ENCODE peak calls at places on chromosomes 11 and 22, in nine cellular contexts. One of them, this sample, is unnamed.

GRCh38 chr22:27801197-27801615 is 350 bp downstream of the MN1 start:
- DNase-seq in IMR-90: peak; percentile 41
- DNase-seq in A673: peak; percentile 64
- DNase-seq in CD4-positive, alpha-beta T cell: no peak
- DNase-seq in cardiac muscle cell: peak; percentile 54
- DNase-seq in lower lobe of right lung: no peak
- DNase-seq in HCT116: no peak
- DNase-seq in thoracic aorta: no peak
- DNase-seq in pancreas: peak; percentile 31
- DNase-seq in this sample: no peak

GRCh38 chr22:33110562-33111163 is 52.5 kb upstream of the SYN3 start:
- DNase-seq in IMR-90: no peak
- DNase-seq in A673: no peak
- DNase-seq in CD4-positive, alpha-beta T cell: no peak
- DNase-seq in cardiac muscle cell: no peak
- DNase-seq in lower lobe of right lung: no peak
- DNase-seq in HCT116: no peak
- DNase-seq in thoracic aorta: no peak
- DNase-seq in pancreas: no peak
- DNase-seq in this sample: no peak

GRCh38 chr22:30813936-30814335 is 119.3 kb downstream of the OSBP2 start:
- DNase-seq in IMR-90: no peak
- DNase-seq in A673: no peak
- DNase-seq in CD4-positive, alpha-beta T cell: no peak
- DNase-seq in cardiac muscle cell: no peak
- DNase-seq in lower lobe of right lung: no peak
- DNase-seq in HCT116: no peak
- DNase-seq in thoracic aorta: no peak
- DNase-seq in pancreas: no peak
- DNase-seq in this sample: no peak

GRCh38 chr11:95450547-95451123 is 219.6 kb upstream of the SESN3 start:
- DNase-seq in IMR-90: peak; percentile 31
- DNase-seq in A673: no peak
- DNase-seq in CD4-positive, alpha-beta T cell: no peak
- DNase-seq in cardiac muscle cell: peak; percentile 89
- DNase-seq in lower lobe of right lung: no peak
- DNase-seq in HCT116: no peak
- DNase-seq in thoracic aorta: no peak
- DNase-seq in pancreas: no peak
- DNase-seq in this sample: no peak

GRCh38 chr11:96211433-96211832 is 131.6 kb downstream of the MAML2 start:
- DNase-seq in IMR-90: no peak
- DNase-seq in A673: no peak
- DNase-seq in CD4-positive, alpha-beta T cell: no peak
- DNase-seq in cardiac muscle cell: no peak
- DNase-seq in lower lobe of right lung: no peak
- DNase-seq in HCT116: no peak
- DNase-seq in thoracic aorta: no peak
- DNase-seq in pancreas: no peak
- DNase-seq in this sample: no peak

GRCh38 chr11:84524422-84525051 is 1102.6 kb downstream of the DLG2 start:
- DNase-seq in IMR-90: peak; percentile 25
- DNase-seq in A673: peak; percentile 50
- DNase-seq in CD4-positive, alpha-beta T cell: no peak
- DNase-seq in cardiac muscle cell: peak; percentile 55
- DNase-seq in lower lobe of right lung: no peak
- DNase-seq in HCT116: no peak
- DNase-seq in thoracic aorta: no peak
- DNase-seq in pancreas: no peak
- DNase-seq in this sample: no peak

GRCh38 chr11:116426761-116427160 is 346.0 kb downstream of the BUD13 start:
- DNase-seq in IMR-90: no peak
- DNase-seq in A673: no peak
- DNase-seq in CD4-positive, alpha-beta T cell: no peak
- DNase-seq in cardiac muscle cell: no peak
- DNase-seq in lower lobe of right lung: no peak
- DNase-seq in HCT116: no peak
- DNase-seq in thoracic aorta: no peak
- DNase-seq in pancreas: no peak
- DNase-seq in this sample: no peak

GRCh38 chr11:67117667-67118058 is 1.4 kb upstream of the KDM2A start:
- DNase-seq in IMR-90: no peak
- DNase-seq in A673: peak; percentile 22
- DNase-seq in CD4-positive, alpha-beta T cell: peak; percentile 17
- DNase-seq in cardiac muscle cell: peak; percentile 52
- DNase-seq in lower lobe of right lung: peak; percentile 67
- DNase-seq in HCT116: no peak
- DNase-seq in thoracic aorta: no peak
- DNase-seq in pancreas: peak; percentile 28
- DNase-seq in this sample: peak; percentile 54

GRCh38 chr11:111986589-111986988 is 38.6 kb upstream of the DLAT start:
- DNase-seq in IMR-90: no peak
- DNase-seq in A673: no peak
- DNase-seq in CD4-positive, alpha-beta T cell: no peak
- DNase-seq in cardiac muscle cell: no peak
- DNase-seq in lower lobe of right lung: no peak
- DNase-seq in HCT116: no peak
- DNase-seq in thoracic aorta: no peak
- DNase-seq in pancreas: no peak
- DNase-seq in this sample: no peak

GRCh38 chr11:130510407-130511006 is 62.1 kb downstream of the ADAMTS15 start:
- DNase-seq in IMR-90: peak; percentile 83
- DNase-seq in A673: no peak
- DNase-seq in CD4-positive, alpha-beta T cell: no peak
- DNase-seq in cardiac muscle cell: peak; percentile 68
- DNase-seq in lower lobe of right lung: no peak
- DNase-seq in HCT116: no peak
- DNase-seq in thoracic aorta: no peak
- DNase-seq in pancreas: no peak
- DNase-seq in this sample: no peak

GRCh38 chr11:130511765-130512164 is 63.3 kb downstream of the ADAMTS15 start:
- DNase-seq in IMR-90: peak; percentile 29
- DNase-seq in A673: no peak
- DNase-seq in CD4-positive, alpha-beta T cell: no peak
- DNase-seq in cardiac muscle cell: no peak
- DNase-seq in lower lobe of right lung: no peak
- DNase-seq in HCT116: no peak
- DNase-seq in thoracic aorta: no peak
- DNase-seq in pancreas: no peak
- DNase-seq in this sample: no peak

GRCh38 chr11:130512662-130513061 is 64.2 kb downstream of the ADAMTS15 start:
- DNase-seq in IMR-90: no peak
- DNase-seq in A673: no peak
- DNase-seq in CD4-positive, alpha-beta T cell: no peak
- DNase-seq in cardiac muscle cell: no peak
- DNase-seq in lower lobe of right lung: no peak
- DNase-seq in HCT116: no peak
- DNase-seq in thoracic aorta: no peak
- DNase-seq in pancreas: no peak
- DNase-seq in this sample: no peak

GRCh38 chr11:130508913-130509312 is 60.5 kb downstream of the ADAMTS15 start:
- DNase-seq in IMR-90: no peak
- DNase-seq in A673: no peak
- DNase-seq in CD4-positive, alpha-beta T cell: no peak
- DNase-seq in cardiac muscle cell: no peak
- DNase-seq in lower lobe of right lung: no peak
- DNase-seq in HCT116: no peak
- DNase-seq in thoracic aorta: no peak
- DNase-seq in pancreas: no peak
- DNase-seq in this sample: no peak

DNA sequence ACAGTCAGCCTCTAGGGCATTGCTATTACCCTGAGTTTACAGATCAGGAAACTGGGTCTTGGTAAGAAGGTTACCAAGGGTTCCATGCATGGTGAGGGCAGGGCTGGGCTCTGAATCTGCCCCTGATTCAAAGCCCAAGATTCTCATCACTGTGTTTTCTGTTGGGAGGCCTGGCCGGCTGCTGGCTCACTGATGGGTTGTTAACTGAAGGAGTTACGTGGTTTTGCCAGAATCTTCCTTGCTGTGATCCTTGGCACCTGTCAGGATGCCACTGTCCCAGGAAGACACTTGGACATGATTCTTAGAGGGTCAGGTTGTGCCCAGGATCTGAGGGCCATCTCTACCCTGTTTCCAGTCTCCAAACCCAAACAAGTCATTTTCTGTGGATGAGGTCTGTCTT is 61.5 kb downstream of the ADAMTS15 start:
- DNase-seq in IMR-90: no peak
- DNase-seq in A673: no peak
- DNase-seq in CD4-positive, alpha-beta T cell: no peak
- DNase-seq in cardiac muscle cell: no peak
- DNase-seq in lower lobe of right lung: no peak
- DNase-seq in HCT116: no peak
- DNase-seq in thoracic aorta: no peak
- DNase-seq in pancreas: no peak
- DNase-seq in this sample: no peak
- H3K27ac ChIP-seq in IMR-90: peak overlapping the region; percentile 71
- H3K27ac ChIP-seq in A673: no peak overlapping the region
- H3K27ac ChIP-seq in CD4-positive, alpha-beta T cell: no peak overlapping the region
- H3K27ac ChIP-seq in cardiac muscle cell: no peak overlapping the region
- H3K27ac ChIP-seq in lower lobe of right lung: peak overlapping the region; percentile 26
- H3K27ac ChIP-seq in HCT116: no peak overlapping the region
- H3K27ac ChIP-seq in thoracic aorta: peak overlapping the region; percentile 73
- H3K27ac ChIP-seq in pancreas: no peak overlapping the region
- H3K27ac ChIP-seq in this sample: no peak overlapping the region

DNA sequence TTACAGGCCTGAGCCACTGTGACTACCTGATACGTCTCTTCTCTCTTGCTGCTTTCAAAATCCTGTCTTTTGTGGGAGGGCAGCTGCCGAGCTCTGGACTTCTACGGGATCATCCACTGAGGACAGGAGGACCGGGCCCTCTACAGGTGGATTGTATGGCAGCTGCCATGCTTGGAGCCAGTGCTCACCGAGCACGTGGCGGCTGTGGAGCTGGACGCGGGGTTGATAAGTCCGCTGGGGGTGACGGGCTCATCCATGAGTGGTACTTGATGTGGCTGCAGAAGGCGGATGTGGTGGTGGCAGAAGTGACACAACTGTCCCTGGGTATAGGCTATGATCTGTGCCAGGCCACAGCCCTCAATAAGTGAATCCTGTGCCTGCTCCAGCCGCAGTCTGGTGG is 1.8 kb upstream of the CYP2D6 start:
- DNase-seq in IMR-90: no peak
- DNase-seq in A673: no peak
- DNase-seq in CD4-positive, alpha-beta T cell: no peak
- DNase-seq in cardiac muscle cell: no peak
- DNase-seq in lower lobe of right lung: no peak
- DNase-seq in HCT116: no peak
- DNase-seq in thoracic aorta: no peak
- DNase-seq in pancreas: no peak
- DNase-seq in this sample: no peak
- TF ChIP-seq CTCF in IMR-90: no peak
- TF ChIP-seq CTCF in A673: no peak
- TF ChIP-seq CTCF in CD4-positive, alpha-beta T cell: no peak
- TF ChIP-seq CTCF in cardiac muscle cell: no peak
- TF ChIP-seq CTCF in lower lobe of right lung: no peak
- TF ChIP-seq CTCF in HCT116: no peak
- TF ChIP-seq CTCF in thoracic aorta: no peak
- TF ChIP-seq CTCF in pancreas: no peak
- TF ChIP-seq CTCF in this sample: no peak

GRCh38 chr11:128749986-128750385 is 56.1 kb downstream of the FLI1 start:
- DNase-seq in IMR-90: no peak
- DNase-seq in A673: peak; percentile 25
- DNase-seq in CD4-positive, alpha-beta T cell: no peak
- DNase-seq in cardiac muscle cell: no peak
- DNase-seq in lower lobe of right lung: no peak
- DNase-seq in HCT116: no peak
- DNase-seq in thoracic aorta: no peak
- DNase-seq in pancreas: no peak
- DNase-seq in this sample: no peak
- H3K27ac ChIP-seq in IMR-90: no peak overlapping the region
- H3K27ac ChIP-seq in A673: no peak overlapping the region
- H3K27ac ChIP-seq in CD4-positive, alpha-beta T cell: no peak overlapping the region
- H3K27ac ChIP-seq in cardiac muscle cell: no peak overlapping the region
- H3K27ac ChIP-seq in lower lobe of right lung: no peak overlapping the region
- H3K27ac ChIP-seq in HCT116: no peak overlapping the region
- H3K27ac ChIP-seq in thoracic aorta: no peak overlapping the region
- H3K27ac ChIP-seq in pancreas: no peak overlapping the region
- H3K27ac ChIP-seq in this sample: no peak overlapping the region

GRCh38 chr11:46277623-46278386 is at the start of gene CREB3L1:
- DNase-seq in IMR-90: no peak
- DNase-seq in A673: peak; percentile 46
- DNase-seq in CD4-positive, alpha-beta T cell: no peak
- DNase-seq in cardiac muscle cell: peak; percentile 37
- DNase-seq in lower lobe of right lung: peak; percentile 70
- DNase-seq in HCT116: no peak
- DNase-seq in thoracic aorta: no peak
- DNase-seq in pancreas: peak; percentile 58
- DNase-seq in this sample: no peak

GRCh38 chr11:46279393-46280099 is 2.1 kb downstream of the CREB3L1 start:
- DNase-seq in IMR-90: peak; percentile 80
- DNase-seq in A673: peak; percentile 81
- DNase-seq in CD4-positive, alpha-beta T cell: no peak
- DNase-seq in cardiac muscle cell: peak; percentile 85
- DNase-seq in lower lobe of right lung: no peak
- DNase-seq in HCT116: no peak
- DNase-seq in thoracic aorta: no peak
- DNase-seq in pancreas: peak; percentile 52
- DNase-seq in this sample: no peak

GRCh38 chr11:46277313-46277622 is 194 bp upstream of the CREB3L1 start:
- DNase-seq in IMR-90: peak; percentile 62
- DNase-seq in A673: peak; percentile 94
- DNase-seq in CD4-positive, alpha-beta T cell: no peak
- DNase-seq in cardiac muscle cell: peak; percentile 71
- DNase-seq in lower lobe of right lung: no peak
- DNase-seq in HCT116: no peak
- DNase-seq in thoracic aorta: no peak
- DNase-seq in pancreas: peak; percentile 85
- DNase-seq in this sample: no peak

GRCh38 chr11:46275964-46276641 is 1.4 kb upstream of the CREB3L1 start:
- DNase-seq in IMR-90: no peak
- DNase-seq in A673: no peak
- DNase-seq in CD4-positive, alpha-beta T cell: no peak
- DNase-seq in cardiac muscle cell: no peak
- DNase-seq in lower lobe of right lung: peak; percentile 73
- DNase-seq in HCT116: no peak
- DNase-seq in thoracic aorta: no peak
- DNase-seq in pancreas: peak; percentile 84
- DNase-seq in this sample: no peak

DNA sequence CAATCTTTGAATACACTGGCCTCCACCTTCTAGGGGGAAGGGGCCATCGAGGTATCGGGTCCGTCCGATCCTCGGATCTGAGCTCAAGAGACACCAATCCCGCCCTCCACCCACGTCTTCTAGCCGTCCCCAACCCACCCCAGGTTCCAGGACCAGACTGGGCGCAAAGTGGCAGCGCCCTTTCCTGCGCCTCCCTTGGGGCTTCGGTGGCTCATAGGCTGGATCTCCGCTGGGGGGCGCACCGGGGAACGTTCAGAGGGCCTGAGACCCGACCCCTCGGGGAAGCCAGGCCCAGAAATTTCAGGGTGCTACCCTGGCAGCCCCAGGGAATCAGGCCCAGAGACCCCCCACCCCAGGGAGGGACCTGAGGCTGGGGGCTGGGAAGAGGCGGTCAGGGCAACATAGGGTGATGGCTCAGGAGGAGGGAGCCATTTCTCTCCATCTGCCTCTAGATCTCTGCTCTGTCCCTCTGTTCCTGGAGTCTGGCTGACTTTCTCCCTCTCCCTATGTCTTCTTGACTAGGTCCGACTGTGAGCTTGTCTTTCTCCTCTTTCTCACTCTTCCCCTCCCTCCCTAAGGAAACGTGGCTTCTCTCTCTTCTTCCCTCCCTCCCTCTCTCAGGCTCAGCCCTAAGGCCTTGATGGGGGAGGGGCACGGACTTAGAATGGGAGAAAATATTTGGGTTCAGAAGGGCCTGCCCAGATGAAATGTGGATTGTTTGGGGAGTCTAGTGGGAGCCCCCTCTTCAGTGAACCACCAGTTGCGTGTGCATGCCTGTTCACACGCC is 1.1 kb downstream of the CREB3L1 start:
- DNase-seq in IMR-90: peak; percentile 59
- DNase-seq in A673: peak; percentile 72
- DNase-seq in CD4-positive, alpha-beta T cell: no peak
- DNase-seq in cardiac muscle cell: peak; percentile 67
- DNase-seq in lower lobe of right lung: peak; percentile 69
- DNase-seq in HCT116: no peak
- DNase-seq in thoracic aorta: no peak
- DNase-seq in pancreas: peak; percentile 73
- DNase-seq in this sample: no peak
- TF ChIP-seq CTCF in IMR-90: peak; percentile 77
- TF ChIP-seq CTCF in A673: peak; percentile 99
- TF ChIP-seq CTCF in CD4-positive, alpha-beta T cell: no peak
- TF ChIP-seq CTCF in cardiac muscle cell: peak; percentile 80
- TF ChIP-seq CTCF in lower lobe of right lung: peak; percentile 46
- TF ChIP-seq CTCF in HCT116: no peak
- TF ChIP-seq CTCF in thoracic aorta: peak; percentile 21
- TF ChIP-seq CTCF in pancreas: peak; percentile 33
- TF ChIP-seq CTCF in this sample: peak; percentile 19